ENCODE peak calls at places on chromosome 15, in six cellular contexts. One of them, this sample, is unnamed.

GRCh38 chr15:72967836-72968530 is 84.3 kb upstream of the NEO1 start:
- DNase-seq in hippocampal formation: no peak
- DNase-seq in IMR-90: no peak
- DNase-seq in Jurkat, Clone E6-1: no peak
- DNase-seq in HTR-8/SVneo: no peak
- DNase-seq in T1000: no peak
- DNase-seq in this sample: no peak

GRCh38 chr15:57385923-57386390 is 9.7 kb downstream of the CGNL1 start:
- DNase-seq in hippocampal formation: no peak
- DNase-seq in IMR-90: no peak
- DNase-seq in Jurkat, Clone E6-1: no peak
- DNase-seq in HTR-8/SVneo: no peak
- DNase-seq in T1000: no peak
- DNase-seq in this sample: no peak

GRCh38 chr15:43390723-43391122 is 19.8 kb downstream of the TUBGCP4 start:
- DNase-seq in hippocampal formation: no peak
- DNase-seq in IMR-90: peak
- DNase-seq in Jurkat, Clone E6-1: no peak
- DNase-seq in HTR-8/SVneo: no peak
- DNase-seq in T1000: no peak
- DNase-seq in this sample: no peak

GRCh38 chr15:63718590-63719035 is 115.1 kb downstream of the HERC1 start:
- DNase-seq in hippocampal formation: no peak
- DNase-seq in IMR-90: peak
- DNase-seq in Jurkat, Clone E6-1: no peak
- DNase-seq in HTR-8/SVneo: no peak
- DNase-seq in T1000: no peak
- DNase-seq in this sample: no peak

GRCh38 chr15:40767838-40768491 is 1.8 kb upstream of the C15orf62 start:
- DNase-seq in hippocampal formation: no peak
- DNase-seq in IMR-90: no peak
- DNase-seq in Jurkat, Clone E6-1: no peak
- DNase-seq in HTR-8/SVneo: no peak
- DNase-seq in T1000: no peak
- DNase-seq in this sample: no peak

GRCh38 chr15:53978248-53978906 is at the start of gene UNC13C:
- DNase-seq in hippocampal formation: no peak
- DNase-seq in IMR-90: no peak
- DNase-seq in Jurkat, Clone E6-1: no peak
- DNase-seq in HTR-8/SVneo: no peak
- DNase-seq in T1000: no peak
- DNase-seq in this sample: no peak

GRCh38 chr15:65979316-65979715 is 110.0 kb downstream of the RAB11A start:
- DNase-seq in hippocampal formation: no peak
- DNase-seq in IMR-90: peak
- DNase-seq in Jurkat, Clone E6-1: no peak
- DNase-seq in HTR-8/SVneo: no peak
- DNase-seq in T1000: no peak
- DNase-seq in this sample: no peak

GRCh38 chr15:79051941-79052731 is 38.4 kb downstream of the RASGRF1 start:
- DNase-seq in hippocampal formation: no peak
- DNase-seq in IMR-90: no peak
- DNase-seq in Jurkat, Clone E6-1: no peak
- DNase-seq in HTR-8/SVneo: no peak
- DNase-seq in T1000: no peak
- DNase-seq in this sample: no peak

GRCh38 chr15:97652700-97653167 is 307.8 kb upstream of the ARRDC4 start:
- DNase-seq in hippocampal formation: no peak
- DNase-seq in IMR-90: no peak
- DNase-seq in Jurkat, Clone E6-1: no peak
- DNase-seq in HTR-8/SVneo: no peak
- DNase-seq in T1000: no peak
- DNase-seq in this sample: no peak

GRCh38 chr15:90019611-90020010 is 18.5 kb downstream of the ZNF710 start:
- DNase-seq in hippocampal formation: no peak
- DNase-seq in IMR-90: no peak
- DNase-seq in Jurkat, Clone E6-1: no peak
- DNase-seq in HTR-8/SVneo: no peak
- DNase-seq in T1000: no peak
- DNase-seq in this sample: no peak

GRCh38 chr15:100861511-100861991 is 18.1 kb upstream of the ALDH1A3 start:
- DNase-seq in hippocampal formation: peak
- DNase-seq in IMR-90: no peak
- DNase-seq in Jurkat, Clone E6-1: no peak
- DNase-seq in HTR-8/SVneo: no peak
- DNase-seq in T1000: no peak
- DNase-seq in this sample: no peak

GRCh38 chr15:100785181-100786138 is 94.2 kb upstream of the ALDH1A3 start:
- DNase-seq in hippocampal formation: no peak
- DNase-seq in IMR-90: no peak
- DNase-seq in Jurkat, Clone E6-1: no peak
- DNase-seq in HTR-8/SVneo: no peak
- DNase-seq in T1000: no peak
- DNase-seq in this sample: no peak

GRCh38 chr15:35719964-35720507 is 174.1 kb upstream of the DPH6 start:
- DNase-seq in hippocampal formation: no peak
- DNase-seq in IMR-90: peak
- DNase-seq in Jurkat, Clone E6-1: no peak
- DNase-seq in HTR-8/SVneo: no peak
- DNase-seq in T1000: no peak
- DNase-seq in this sample: no peak

GRCh38 chr15:55434989-55435825 is 26.9 kb downstream of the PIERCE2 start:
- DNase-seq in hippocampal formation: peak
- DNase-seq in IMR-90: peak
- DNase-seq in Jurkat, Clone E6-1: peak
- DNase-seq in HTR-8/SVneo: peak
- DNase-seq in T1000: no peak
- DNase-seq in this sample: peak

GRCh38 chr15:85025516-85026279 is 44.0 kb downstream of the PDE8A start:
- DNase-seq in hippocampal formation: no peak
- DNase-seq in IMR-90: no peak
- DNase-seq in Jurkat, Clone E6-1: no peak
- DNase-seq in HTR-8/SVneo: no peak
- DNase-seq in T1000: no peak
- DNase-seq in this sample: no peak

GRCh38 chr15:63042879-63043340 is 363 bp downstream of the TPM1 start:
- DNase-seq in hippocampal formation: no peak
- DNase-seq in IMR-90: no peak
- DNase-seq in Jurkat, Clone E6-1: no peak
- DNase-seq in HTR-8/SVneo: no peak
- DNase-seq in T1000: no peak
- DNase-seq in this sample: no peak

GRCh38 chr15:70355275-70355795 is 257.6 kb upstream of the TLE3 start:
- DNase-seq in hippocampal formation: no peak
- DNase-seq in IMR-90: no peak
- DNase-seq in Jurkat, Clone E6-1: no peak
- DNase-seq in HTR-8/SVneo: no peak
- DNase-seq in T1000: no peak
- DNase-seq in this sample: no peak

GRCh38 chr15:93048759-93049161 is 40.3 kb downstream of the RGMA start:
- DNase-seq in hippocampal formation: peak
- DNase-seq in IMR-90: no peak
- DNase-seq in Jurkat, Clone E6-1: peak
- DNase-seq in HTR-8/SVneo: no peak
- DNase-seq in T1000: no peak
- DNase-seq in this sample: no peak

GRCh38 chr15:99749386-99749785 is 16.1 kb upstream of the LYSMD4 start:
- DNase-seq in hippocampal formation: no peak
- DNase-seq in IMR-90: peak
- DNase-seq in Jurkat, Clone E6-1: no peak
- DNase-seq in HTR-8/SVneo: no peak
- DNase-seq in T1000: no peak
- DNase-seq in this sample: no peak

GRCh38 chr15:25087137-25087536 is 132.3 kb downstream of the SNRPN start:
- DNase-seq in hippocampal formation: no peak
- DNase-seq in IMR-90: no peak
- DNase-seq in Jurkat, Clone E6-1: no peak
- DNase-seq in HTR-8/SVneo: no peak
- DNase-seq in T1000: no peak
- DNase-seq in this sample: no peak

GRCh38 chr15:40776537-40777141 is 6.9 kb downstream of the C15orf62 start:
- DNase-seq in hippocampal formation: no peak
- DNase-seq in IMR-90: peak
- DNase-seq in Jurkat, Clone E6-1: peak
- DNase-seq in HTR-8/SVneo: no peak
- DNase-seq in T1000: no peak
- DNase-seq in this sample: no peak

GRCh38 chr15:86743283-86743903 is 663.7 kb downstream of the AGBL1 start:
- DNase-seq in hippocampal formation: no peak
- DNase-seq in IMR-90: no peak
- DNase-seq in Jurkat, Clone E6-1: peak
- DNase-seq in HTR-8/SVneo: no peak
- DNase-seq in T1000: no peak
- DNase-seq in this sample: no peak

GRCh38 chr15:66954601-66955000 is 110.8 kb upstream of the SMAD3 start:
- DNase-seq in hippocampal formation: no peak
- DNase-seq in IMR-90: no peak
- DNase-seq in Jurkat, Clone E6-1: no peak
- DNase-seq in HTR-8/SVneo: no peak
- DNase-seq in T1000: no peak
- DNase-seq in this sample: no peak

GRCh38 chr15:70783610-70784021 is 20.3 kb upstream of the UACA start:
- DNase-seq in hippocampal formation: no peak
- DNase-seq in IMR-90: peak
- DNase-seq in Jurkat, Clone E6-1: no peak
- DNase-seq in HTR-8/SVneo: no peak
- DNase-seq in T1000: no peak
- DNase-seq in this sample: no peak

GRCh38 chr15:51144021-51144532 is 49.4 kb upstream of the TNFAIP8L3 start:
- DNase-seq in hippocampal formation: no peak
- DNase-seq in IMR-90: peak
- DNase-seq in Jurkat, Clone E6-1: no peak
- DNase-seq in HTR-8/SVneo: no peak
- DNase-seq in T1000: no peak
- DNase-seq in this sample: no peak

GRCh38 chr15:63407612-63408011 is 26.0 kb upstream of the CA12 start:
- DNase-seq in hippocampal formation: no peak
- DNase-seq in IMR-90: no peak
- DNase-seq in Jurkat, Clone E6-1: no peak
- DNase-seq in HTR-8/SVneo: no peak
- DNase-seq in T1000: no peak
- DNase-seq in this sample: no peak